ENCODE peak calls at places on chromosomes 12 and 14, in four cellular contexts. H, V, Q and P are unnamed samples.

GRCh38 chr14:22845821-22846625 is 9.6 kb downstream of the MMP14 start:
- DNase-seq in Q (no peak), V (no peak), H (no peak), P (no peak)

GRCh38 chr12:3698218-3698974 is 54.5 kb downstream of the CRACR2A start:
- DNase-seq in V (peak), Q (no peak), H (peak), P (peak)

GRCh38 chr14:68955164-68955921 is 23.8 kb downstream of the ACTN1 start:
- DNase-seq in H (no peak), Q (no peak), V (peak), P (no peak)

GRCh38 chr14:53019391-53019790 is 68.5 kb upstream of the FERMT2 start:
- DNase-seq in Q (no peak), V (peak), H (no peak), P (no peak)

GRCh38 chr14:99564256-99564902 is 39.6 kb downstream of the CCDC85C start:
- DNase-seq in V (peak), H (peak), Q (peak), P (peak)

GRCh38 chr12:114063435-114063834 is 97.3 kb upstream of the RBM19 start:
- DNase-seq in V (no peak), Q (no peak), H (no peak), P (no peak)

GRCh38 chr12:128970941-128971340 is 117.7 kb downstream of the GLT1D1 start:
- DNase-seq in H (no peak), Q (no peak), V (no peak), P (no peak)

GRCh38 chr12:130194154-130194553 is 31.9 kb downstream of the FZD10 start:
- DNase-seq in H (no peak), V (no peak), Q (no peak), P (no peak)

GRCh38 chr12:13112968-13113367 is 9.5 kb upstream of the GSG1 start:
- DNase-seq in Q (no peak), V (no peak), H (no peak), P (no peak)

GRCh38 chr14:75088566-75089373 is 19.3 kb downstream of the ZC2HC1C start:
- DNase-seq in V (peak), H (peak), Q (peak), P (peak)

GRCh38 chr12:43676183-43676813 is 82.3 kb downstream of the PUS7L start:
- DNase-seq in H (peak), V (no peak), Q (no peak), P (peak)

GRCh38 chr12:123106640-123107359 is 44.1 kb downstream of the PITPNM2 start:
- DNase-seq in H (no peak), Q (no peak), V (no peak), P (no peak)

GRCh38 chr12:21500786-21501257 is 613 bp downstream of the RECQL start:
- DNase-seq in V (no peak), H (no peak), Q (no peak), P (no peak)

GRCh38 chr12:30725739-30726138 is 29.0 kb downstream of the CAPRIN2 start:
- DNase-seq in V (peak), H (peak), Q (no peak), P (peak)

GRCh38 chr14:99281396-99281795 is 9.4 kb upstream of the BCL11B start:
- DNase-seq in H (no peak), V (no peak), Q (no peak), P (no peak)

GRCh38 chr12:26273811-26274210 is 78.4 kb downstream of the SSPN start:
- DNase-seq in H (peak), Q (no peak), V (no peak), P (peak)

GRCh38 chr14:92903359-92903758 is 19.6 kb upstream of the CHGA start:
- DNase-seq in Q (no peak), H (no peak), V (no peak), P (no peak)

GRCh38 chr14:72892103-72892878 is 1.6 kb downstream of the DPF3 start:
- DNase-seq in V (peak), H (peak), Q (peak), P (peak)

GRCh38 chr12:109831929-109832328 is 1.3 kb downstream of the TRPV4 start:
- DNase-seq in Q (no peak), V (no peak), H (no peak), P (no peak)

GRCh38 chr14:67618617-67619063 is 1.1 kb upstream of the ARG2 start:
- DNase-seq in H (peak), V (peak), Q (no peak), P (peak)

GRCh38 chr12:82746668-82747067 is 60.0 kb downstream of the TMTC2 start:
- DNase-seq in H (no peak), Q (no peak), V (no peak), P (no peak)

GRCh38 chr12:78566461-78566860 is 298.1 kb upstream of the SYT1 start:
- DNase-seq in V (no peak), H (no peak), Q (no peak), P (no peak)

GRCh38 chr14:34693228-34693939 is 21.0 kb downstream of the CFL2 start:
- DNase-seq in V (no peak), Q (peak), H (no peak), P (no peak)

GRCh38 chr14:95497561-95498011 is 18.9 kb downstream of the SYNE3 start:
- DNase-seq in V (no peak), Q (no peak), H (no peak), P (no peak)

GRCh38 chr14:63542231-63542999 is 762 bp downstream of the PPP2R5E start:
- DNase-seq in V (no peak), H (no peak), Q (peak), P (peak)

GRCh38 chr12:6955462-6956331 is 4.5 kb downstream of the PTPN6 start:
- DNase-seq in H (no peak), Q (no peak), V (no peak), P (no peak)

GRCh38 chr14:89085154-89086059 is 261.0 kb downstream of the TTC8 start:
- DNase-seq in V (no peak), H (peak), Q (no peak), P (peak)

GRCh38 chr12:116381744-116382455 is 104.4 kb upstream of the MED13L start:
- DNase-seq in Q (no peak), V (peak), H (peak), P (peak)

GRCh38 chr12:77685112-77685511 is 145.6 kb upstream of the NAV3 start:
- DNase-seq in Q (peak), H (peak), V (peak), P (peak)

GRCh38 chr12:70366581-70367267 is 634 bp downstream of the KCNMB4 start:
- DNase-seq in Q (peak), H (peak), V (peak), P (peak)

GRCh38 chr12:108594-108993 is 42.0 kb downstream of the IQSEC3 start:
- DNase-seq in V (no peak), H (no peak), Q (peak), P (peak)

GRCh38 chr14:25150934-25151790 is 101.2 kb upstream of the STXBP6 start:
- DNase-seq in Q (no peak), H (peak), V (peak), P (peak)

GRCh38 chr12:21912318-21912717 is 28.9 kb downstream of the ABCC9 start:
- DNase-seq in H (no peak), V (peak), Q (no peak), P (peak)

GRCh38 chr12:19451196-19451595 is 11.9 kb downstream of the AEBP2 start:
- DNase-seq in V (no peak), H (peak), Q (no peak), P (peak)

GRCh38 chr12:121893901-121894540 is 5.4 kb downstream of the PSMD9 start:
- DNase-seq in V (peak), H (peak), Q (peak), P (peak)

GRCh38 chr12:5088586-5089264 is 45.0 kb downstream of the KCNA5 start:
- DNase-seq in V (peak), Q (peak), H (peak), P (peak)

GRCh38 chr12:247271-247670 is 15.4 kb downstream of the SLC6A13 start:
- DNase-seq in Q (no peak), V (no peak), H (no peak), P (no peak)

GRCh38 chr14:103401223-103402214 is 16.3 kb downstream of the MARK3 start:
- DNase-seq in Q (no peak), V (peak), H (peak), P (peak)

GRCh38 chr14:68574461-68574860 is 218.4 kb downstream of the ZFP36L1 start:
- DNase-seq in V (no peak), H (no peak), Q (no peak), P (no peak)

GRCh38 chr12:53754633-53755261 is 3.0 kb upstream of the CISTR start:
- DNase-seq in Q (no peak), V (peak), H (peak), P (peak)
- H3K4me3 ChIP-seq in Q (no peak), V (no peak), H (no peak), P (no peak)

DNA sequence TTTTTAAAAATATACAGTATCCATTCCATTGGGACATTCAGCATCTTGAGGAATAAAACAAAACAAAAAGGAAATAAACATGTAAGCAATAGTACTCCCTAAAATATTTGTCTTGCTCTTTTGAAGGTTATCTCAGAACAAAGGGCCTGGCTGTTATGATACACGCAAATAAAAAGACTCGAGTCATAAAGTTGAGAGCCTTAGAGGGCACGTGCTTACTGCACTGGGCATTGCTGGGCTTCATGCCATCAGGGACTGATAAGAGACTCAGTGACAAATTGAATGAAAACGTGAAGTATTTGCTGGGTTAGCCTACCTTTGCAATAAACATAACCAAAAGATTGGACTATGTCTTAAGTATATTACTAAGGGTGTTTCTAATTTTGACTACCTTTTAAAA is 118.9 kb downstream of the SLC35F4 start:
- DNase-seq in V (no peak), H (peak), Q (peak), P (peak)
- TF ChIP-seq CTCF in V (no peak), H (no peak), Q (no peak), P (no peak)

DNA sequence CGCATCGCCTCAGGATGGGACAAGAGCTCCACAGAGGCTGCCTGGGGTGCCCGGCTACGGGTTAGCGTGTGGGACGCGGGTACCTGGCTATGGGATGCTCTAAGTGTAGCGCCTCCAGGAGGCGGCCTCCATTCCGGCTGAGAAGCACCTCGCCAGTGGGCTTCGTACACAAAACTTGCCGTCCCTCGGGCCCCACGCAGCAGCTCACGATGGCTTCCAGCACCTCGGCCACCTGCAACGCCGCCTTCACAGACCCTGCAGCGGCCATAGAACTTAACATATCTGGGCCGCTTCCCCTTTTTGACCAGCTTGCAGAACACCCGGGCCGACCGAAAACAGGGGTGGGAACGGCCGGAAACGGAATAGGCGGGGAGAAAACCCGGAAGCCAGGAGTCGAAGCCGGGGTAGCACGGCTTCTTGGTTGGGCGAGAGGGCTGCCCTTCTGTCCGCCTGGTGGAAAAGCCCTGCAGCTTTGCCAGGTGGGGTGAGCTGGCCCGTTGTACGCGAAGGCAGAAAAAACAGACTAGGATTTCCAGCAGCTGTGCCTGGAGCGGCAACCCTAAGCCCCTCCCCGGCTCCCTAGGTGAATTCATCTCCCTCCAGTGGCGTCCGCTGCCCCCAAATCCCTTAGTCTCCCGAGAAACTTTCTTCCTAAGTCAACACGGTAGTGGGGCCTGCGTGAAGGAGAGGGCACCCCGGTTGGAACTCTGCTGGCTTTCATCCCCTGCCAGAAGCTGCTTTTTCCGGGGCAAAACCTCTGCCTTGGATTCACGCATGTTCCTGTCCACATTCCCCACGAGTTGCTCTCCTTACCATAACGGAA is at the start of gene BBS10:
- DNase-seq in Q (peak), H (peak), V (peak), P (peak)
- H3K4me3 ChIP-seq in Q (peak), H (peak), V (peak), P (peak)

DNA sequence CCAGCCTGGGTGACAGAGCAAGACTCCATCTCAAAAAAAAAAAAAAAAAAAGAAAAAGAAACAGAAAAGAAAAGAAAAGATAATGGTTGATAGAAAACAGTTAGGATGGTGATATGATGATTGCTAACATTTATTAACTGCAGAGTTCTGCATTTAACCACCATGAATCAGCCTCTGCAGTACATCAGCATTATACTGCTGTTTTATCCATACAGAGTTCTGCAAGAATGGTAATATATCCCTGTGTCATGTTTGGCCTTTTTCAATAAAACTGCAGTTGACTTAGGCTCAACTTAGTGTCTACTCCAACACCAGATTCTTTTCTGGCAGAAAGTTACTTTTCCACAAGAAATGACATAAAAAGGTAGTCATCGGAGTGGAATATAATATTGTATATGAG is 62.6 kb downstream of the DUSP6 start:
- DNase-seq in V (no peak), Q (no peak), H (no peak), P (no peak)
- TF ChIP-seq CTCF in V (no peak), Q (no peak), H (no peak), P (no peak)

DNA sequence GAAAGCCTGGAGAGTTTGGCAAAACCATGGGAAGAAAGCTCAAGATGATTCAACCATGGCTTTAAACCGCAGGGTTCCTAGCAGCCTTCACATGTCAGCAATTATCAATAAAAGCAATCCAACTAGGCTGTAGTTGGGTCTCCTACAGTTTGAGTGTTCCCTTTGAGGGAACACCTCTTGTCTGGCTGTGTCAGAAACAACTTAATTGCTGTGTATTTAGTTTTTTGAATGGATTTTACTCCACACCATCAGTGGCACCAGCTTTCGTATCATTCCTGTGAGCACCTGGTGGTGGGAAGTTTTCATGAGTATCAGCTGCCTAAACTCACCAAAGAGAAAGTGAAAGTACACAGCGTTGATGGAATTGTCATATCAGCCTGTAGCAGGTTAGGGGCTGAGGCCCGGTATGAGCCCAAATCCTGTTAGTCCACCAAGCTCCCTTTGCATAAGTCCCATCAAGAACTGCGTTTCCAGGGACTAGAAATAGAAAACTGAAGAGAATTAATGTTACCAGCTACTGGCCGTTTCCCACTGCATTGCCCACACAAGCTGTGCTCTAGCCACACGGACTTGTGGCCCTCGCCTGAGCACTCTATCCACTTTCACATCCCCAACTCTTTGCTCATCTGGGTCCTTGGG is 10.9 kb upstream of the IL26 start:
- DNase-seq in Q (peak), V (no peak), H (no peak), P (no peak)
- H3K4me3 ChIP-seq in Q (no peak), V (no peak), H (no peak), P (no peak)

GRCh38 chr14:59582845-59583509 is 6.4 kb upstream of the CCDC175 start:
- DNase-seq in H (no peak), Q (no peak), V (no peak), P (no peak)
- TF ChIP-seq CTCF in H (no peak), Q (no peak), V (no peak), P (no peak)

DNA sequence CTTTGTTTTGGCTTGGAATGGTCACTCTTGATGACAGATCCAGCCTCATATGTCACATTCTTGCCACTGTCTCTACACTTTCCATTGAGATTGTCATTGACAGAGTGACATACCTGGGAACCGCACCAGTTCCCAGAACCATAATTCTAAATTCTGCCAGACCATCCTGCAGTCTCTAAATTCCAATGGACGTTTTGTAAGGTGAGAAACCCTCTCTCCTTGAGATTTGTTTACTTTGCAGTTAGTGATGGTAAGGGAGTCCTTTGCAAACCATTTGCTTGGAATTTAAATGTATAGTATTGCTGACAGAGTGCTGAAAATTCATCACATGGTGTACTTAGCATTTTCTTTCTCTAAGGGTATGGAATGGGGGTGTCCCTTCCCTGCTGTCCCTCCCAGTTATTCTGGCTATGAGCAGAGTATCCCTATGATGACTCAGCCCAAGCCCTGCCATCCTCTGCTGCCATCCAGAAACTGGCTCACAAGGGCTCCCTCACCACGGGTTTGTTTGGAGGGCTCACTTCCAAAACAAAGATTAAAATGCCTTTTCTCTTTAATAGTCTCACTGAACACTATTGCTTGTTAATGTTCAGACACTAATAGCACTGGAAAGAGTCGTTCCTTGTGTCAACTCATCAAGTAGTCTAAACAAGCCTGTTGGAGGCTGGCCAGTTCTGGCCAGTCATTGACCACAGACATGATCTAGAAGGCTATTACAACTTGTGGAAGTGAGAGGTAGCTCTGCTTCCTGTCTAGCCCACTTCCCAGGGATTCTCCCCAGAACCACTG is 129.0 kb upstream of the HMGA2 start:
- DNase-seq in V (peak), Q (peak), H (peak), P (peak)
- H3K4me3 ChIP-seq in V (no peak), Q (no peak), H (no peak), P (no peak)